ENCODE peak calls at places on chromosome 3, in eight cellular contexts. A is astrocyte, F is fibroblast of lung, S is trophoblast cell, E is PC-3, O is neural progenitor cell, R is IMR-90, G is H9. U is an unnamed sample.
A peak's percentile ranks its signal among the peaks of the same experiment; 100 is the strongest.

GRCh38 chr3:15977598-15978232 is 179.9 kb upstream of the ANKRD28 start:
- DNase-seq in A (no peak), F (no peak), S (no peak), E (no peak), O (no peak), R (no peak), G (no peak), U (no peak)

GRCh38 chr3:192825191-192825590 is 92.5 kb downstream of the MB21D2 start:
- DNase-seq in A (peak; percentile 61), F (no peak), S (no peak), E (no peak), O (no peak), R (no peak), G (no peak), U (no peak)

GRCh38 chr3:64848822-64849221 is 161.0 kb upstream of the ADAMTS9 start:
- DNase-seq in A (no peak), F (peak; percentile 84), S (peak; percentile 40), E (no peak), O (no peak), R (peak; percentile 22), G (no peak), U (peak; percentile 67)

GRCh38 chr3:74789111-74789510 is 174.7 kb upstream of the CNTN3 start:
- DNase-seq in A (no peak), F (no peak), S (peak; percentile 68), E (peak; percentile 81), O (no peak), R (peak; percentile 25), G (no peak), U (no peak)

GRCh38 chr3:127255516-127255915 is 32.3 kb downstream of the PRR20G start:
- DNase-seq in A (no peak), F (no peak), S (no peak), E (no peak), O (no peak), R (no peak), G (no peak), U (no peak)

GRCh38 chr3:191385101-191385500 is 54.8 kb upstream of the UTS2B start:
- DNase-seq in A (no peak), F (no peak), S (no peak), E (no peak), O (no peak), R (no peak), G (no peak), U (no peak)

GRCh38 chr3:86867990-86868389 is 123.0 kb downstream of the VGLL3 start:
- DNase-seq in A (peak; percentile 59), F (peak; percentile 83), S (no peak), E (no peak), O (no peak), R (peak; percentile 77), G (no peak), U (peak; percentile 67)

GRCh38 chr3:12803371-12803770 is 6.9 kb downstream of the CAND2 start:
- DNase-seq in A (no peak), F (no peak), S (no peak), E (no peak), O (no peak), R (no peak), G (no peak), U (no peak)

GRCh38 chr3:69712933-69713332 is 26.3 kb upstream of the MITF start:
- DNase-seq in A (no peak), F (no peak), S (no peak), E (no peak), O (no peak), R (no peak), G (no peak), U (no peak)

GRCh38 chr3:5498981-5499380 is 311.5 kb downstream of the EDEM1 start:
- DNase-seq in A (no peak), F (no peak), S (no peak), E (no peak), O (no peak), R (no peak), G (no peak), U (no peak)

GRCh38 chr3:101466465-101467309 is 46.3 kb downstream of the SENP7 start:
- DNase-seq in A (no peak), F (no peak), S (no peak), E (no peak), O (peak; percentile 62), R (peak; percentile 7), G (peak; percentile 64), U (no peak)

GRCh38 chr3:118772036-118773030 is 262.3 kb downstream of the IGSF11 start:
- DNase-seq in A (peak; percentile 8), F (peak; percentile 3), S (no peak), E (peak; percentile 34), O (peak; percentile 67), R (no peak), G (no peak), U (no peak)

GRCh38 chr3:60841355-60841754 is 409.9 kb downstream of the FHIT start:
- DNase-seq in A (peak; percentile 82), F (peak; percentile 24), S (peak; percentile 3), E (peak; percentile 89), O (no peak), R (no peak), G (no peak), U (peak; percentile 0)

GRCh38 chr3:111947179-111947727 is 31.6 kb upstream of the ABHD10 start:
- DNase-seq in A (peak; percentile 79), F (peak; percentile 69), S (no peak), E (no peak), O (no peak), R (peak; percentile 75), G (no peak), U (no peak)

DNA sequence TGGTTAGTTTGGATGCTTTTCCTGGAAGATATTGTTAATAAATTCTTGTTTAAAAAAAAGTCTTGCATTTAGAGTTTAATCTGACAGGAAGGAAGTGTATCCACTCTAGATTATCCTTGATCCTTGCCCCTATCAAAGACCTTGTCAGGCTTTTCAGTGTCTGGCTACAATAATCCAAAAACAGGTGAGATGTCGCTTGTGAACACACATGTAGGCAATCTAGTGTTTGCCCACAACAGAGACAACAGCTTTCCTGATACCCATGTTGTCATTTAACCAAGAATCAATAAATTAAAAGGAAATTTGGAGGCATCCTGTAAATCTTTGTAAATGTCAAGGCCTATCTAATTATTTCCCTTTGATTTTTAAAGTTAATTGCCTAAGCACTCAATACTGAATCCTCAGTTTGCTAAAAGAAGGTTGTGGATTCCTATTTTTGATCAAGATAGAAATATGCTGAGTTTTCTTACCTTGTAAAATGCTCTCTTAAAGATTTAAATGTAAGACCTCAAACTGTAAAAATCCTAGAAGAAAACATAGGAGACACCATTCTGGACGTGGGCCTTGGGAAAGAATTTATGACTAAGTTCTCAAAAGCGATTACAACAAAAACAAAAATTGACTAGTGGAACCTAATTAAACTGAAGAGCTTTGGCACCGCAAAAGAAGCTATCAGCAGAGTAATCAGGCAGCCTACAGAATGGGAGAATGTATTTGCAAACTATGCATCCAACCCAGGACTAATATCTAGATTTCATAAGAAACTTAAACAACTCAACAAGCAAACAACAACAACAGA is 207.7 kb downstream of the NAALADL2 start:
- DNase-seq in A (peak; percentile 33), F (no peak), S (no peak), E (no peak), O (no peak), R (no peak), G (no peak), U (no peak)
- H3K9ac ChIP-seq in A (no peak overlapping the region), F (no peak overlapping the region), S (no peak overlapping the region), E (no peak overlapping the region), O (no peak overlapping the region), R (no peak overlapping the region), G (no peak overlapping the region), U (no peak overlapping the region)

GRCh38 chr3:27467545-27467944 is 16.6 kb downstream of the SLC4A7 start:
- DNase-seq in A (no peak), F (peak; percentile 75), S (no peak), E (peak; percentile 72), O (no peak), R (peak; percentile 61), G (no peak), U (peak; percentile 71)

GRCh38 chr3:27456554-27456953 is 27.6 kb downstream of the SLC4A7 start:
- DNase-seq in A (no peak), F (no peak), S (peak; percentile 4), E (no peak), O (no peak), R (peak; percentile 27), G (no peak), U (no peak)

GRCh38 chr3:27464646-27465045 is 19.5 kb downstream of the SLC4A7 start:
- DNase-seq in A (no peak), F (no peak), S (peak; percentile 3), E (no peak), O (no peak), R (no peak), G (no peak), U (no peak)

GRCh38 chr3:27458929-27459328 is 25.3 kb downstream of the SLC4A7 start:
- DNase-seq in A (no peak), F (no peak), S (no peak), E (no peak), O (no peak), R (no peak), G (no peak), U (no peak)

DNA sequence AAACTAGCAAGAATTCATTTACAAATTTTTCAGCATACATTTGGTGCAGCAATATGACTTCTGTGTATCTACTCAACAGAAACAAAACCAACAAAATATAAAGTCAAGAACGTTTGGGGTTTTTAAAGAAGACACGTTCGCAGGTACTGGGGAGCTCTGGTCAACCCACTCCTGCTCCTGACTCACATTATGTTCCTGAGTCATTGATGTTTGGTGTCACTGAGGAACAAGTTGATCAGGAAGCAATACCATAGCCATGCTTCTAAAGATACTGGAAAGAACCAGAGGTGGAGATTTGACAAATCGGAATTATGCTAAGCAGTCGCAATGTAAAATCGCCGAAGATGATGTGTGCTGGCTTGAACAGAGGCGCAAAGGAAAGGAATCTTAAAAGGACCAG is 22.0 kb downstream of the SLC4A7 start:
- DNase-seq in A (no peak), F (no peak), S (no peak), E (no peak), O (no peak), R (no peak), G (no peak), U (no peak)
- H3K9ac ChIP-seq in A (no peak overlapping the region), F (no peak overlapping the region), S (no peak overlapping the region), E (no peak overlapping the region), O (no peak overlapping the region), R (no peak overlapping the region), G (no peak overlapping the region), U (no peak overlapping the region)

DNA sequence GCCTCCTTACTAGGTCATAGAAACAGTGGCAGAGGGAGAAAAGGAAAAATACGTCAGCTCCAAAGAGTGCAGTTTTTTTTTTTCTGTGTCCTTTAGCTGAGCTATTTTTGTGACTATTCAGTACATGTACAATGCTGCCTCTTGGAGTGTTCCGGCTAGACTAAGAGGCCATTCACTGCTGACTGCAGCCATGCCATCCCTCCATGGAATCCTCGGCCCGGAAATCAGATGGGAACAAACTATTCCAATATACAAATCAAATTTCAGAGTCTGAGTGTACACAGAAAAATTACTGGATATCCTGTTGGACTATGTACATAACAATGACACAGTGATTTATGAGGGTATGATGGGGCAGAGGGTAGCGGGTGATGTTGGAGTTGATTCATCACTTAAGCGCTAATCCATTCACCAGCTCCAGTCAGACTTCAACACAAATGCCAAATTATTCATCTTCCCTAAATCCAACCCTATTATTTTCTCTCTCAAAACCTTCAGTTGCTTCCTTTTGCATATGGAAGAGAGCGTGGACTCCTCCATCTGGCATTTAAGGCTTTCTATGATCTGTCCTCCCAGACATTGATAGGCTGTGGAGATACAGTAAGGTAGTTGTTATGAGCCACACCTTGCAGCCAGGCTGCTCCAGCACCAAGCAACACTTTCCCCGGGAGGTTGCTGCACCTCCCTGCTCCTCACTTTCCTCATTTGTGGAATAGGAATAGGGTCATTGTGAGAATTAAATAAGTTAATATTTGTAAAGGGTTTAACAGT is 109.1 kb downstream of the LPP start:
- DNase-seq in A (peak; percentile 94), F (peak; percentile 78), S (no peak), E (peak; percentile 96), O (no peak), R (peak; percentile 83), G (no peak), U (peak; percentile 51)
- H3K9ac ChIP-seq in A (peak overlapping the region; percentile 91), F (no peak overlapping the region), S (no peak overlapping the region), E (peak overlapping the region; percentile 82), O (no peak overlapping the region), R (peak overlapping the region; percentile 36), G (no peak overlapping the region), U (peak overlapping the region; percentile 88)

GRCh38 chr3:185537369-185537970 is 14.9 kb downstream of the LIPH start:
- DNase-seq in A (peak; percentile 92), F (peak; percentile 19), S (no peak), E (peak; percentile 96), O (no peak), R (peak; percentile 80), G (no peak), U (peak; percentile 35)
- H3K9ac ChIP-seq in A (no peak overlapping the region), F (no peak overlapping the region), S (no peak overlapping the region), E (peak overlapping the region; percentile 50), O (no peak overlapping the region), R (no peak overlapping the region), G (no peak overlapping the region), U (no peak overlapping the region)

U was measured in adipocyte.